ENCODE peak calls at places on chromosomes 1 and 21, in ten cellular contexts. Y, S, G, T, Q, J, N, A, L and Z are unnamed samples.

GRCh38 chr1:155322953-155323728 is 2.4 kb downstream of the RUSC1 start:
- DNase-seq in Y (peak; percentile 98), S (peak; percentile 93), G (peak; percentile 98), T (peak; percentile 74), Q (peak; percentile 85), J (peak; percentile 71), N (peak; percentile 99), A (peak; percentile 93), L (peak; percentile 93), Z (peak; percentile 80)

GRCh38 chr1:3884966-3885365 is 15.1 kb downstream of the C1orf174 start:
- DNase-seq in Y (no peak), S (no peak), G (no peak), T (no peak), Q (no peak), J (no peak), N (no peak), A (no peak), L (no peak), Z (no peak)

GRCh38 chr1:30194741-30195423 is 528.5 kb downstream of the MATN1 start:
- DNase-seq in Y (no peak), S (no peak), G (no peak), T (no peak), Q (no peak), J (no peak), N (no peak), A (no peak), L (no peak), Z (no peak)

GRCh38 chr1:168121314-168122029 is 15.3 kb downstream of the GPR161 start:
- DNase-seq in Y (peak; percentile 80), S (peak; percentile 38), G (no peak), T (no peak), Q (no peak), J (no peak), N (peak; percentile 69), A (peak; percentile 90), L (no peak), Z (no peak)

GRCh38 chr1:1173793-1174415 is at the start of gene TTLL10:
- DNase-seq in Y (peak; percentile 21), S (peak; percentile 35), G (peak; percentile 50), T (no peak), Q (peak; percentile 59), J (no peak), N (no peak), A (peak; percentile 38), L (no peak), Z (peak; percentile 61)

GRCh38 chr21:29499734-29500343 is 201.1 kb downstream of the BACH1 start:
- DNase-seq in Y (peak; percentile 42), S (no peak), G (peak; percentile 59), T (no peak), Q (no peak), J (no peak), N (peak; percentile 63), A (no peak), L (no peak), Z (no peak)

GRCh38 chr21:14567557-14568279 is 21.6 kb upstream of the SAMSN1 start:
- DNase-seq in Y (no peak), S (no peak), G (no peak), T (no peak), Q (no peak), J (no peak), N (no peak), A (no peak), L (no peak), Z (no peak)

GRCh38 chr1:22096463-22096862 is 44.0 kb downstream of the CDC42 start:
- DNase-seq in Y (no peak), S (no peak), G (no peak), T (no peak), Q (no peak), J (no peak), N (no peak), A (no peak), L (no peak), Z (no peak)

GRCh38 chr1:231550448-231550781 is 21.9 kb downstream of the TSNAX start:
- DNase-seq in Y (peak; percentile 22), S (no peak), G (peak; percentile 61), T (no peak), Q (peak; percentile 21), J (no peak), N (peak; percentile 27), A (no peak), L (no peak), Z (no peak)

GRCh38 chr1:172720325-172720724 is 61.4 kb downstream of the FASLG start:
- DNase-seq in Y (peak; percentile 27), S (no peak), G (no peak), T (no peak), Q (no peak), J (no peak), N (no peak), A (no peak), L (no peak), Z (no peak)

GRCh38 chr1:29698033-29698432 is 461.7 kb downstream of the PTPRU start:
- DNase-seq in Y (peak; percentile 67), S (peak; percentile 23), G (peak; percentile 24), T (no peak), Q (no peak), J (no peak), N (peak; percentile 78), A (no peak), L (no peak), Z (no peak)

GRCh38 chr1:93969887-93970286 is 60.7 kb upstream of the GCLM start:
- DNase-seq in Y (no peak), S (no peak), G (no peak), T (no peak), Q (no peak), J (no peak), N (no peak), A (no peak), L (no peak), Z (no peak)

GRCh38 chr1:218330043-218330623 is 15.0 kb upstream of the TGFB2 start:
- DNase-seq in Y (peak; percentile 52), S (no peak), G (no peak), T (no peak), Q (peak; percentile 23), J (peak; percentile 19), N (peak; percentile 60), A (no peak), L (no peak), Z (no peak)

GRCh38 chr1:43570307-43570706 is 39.6 kb downstream of the PTPRF start:
- DNase-seq in Y (no peak), S (no peak), G (no peak), T (no peak), Q (no peak), J (no peak), N (no peak), A (no peak), L (no peak), Z (no peak)

GRCh38 chr1:210263963-210264362 is 31.4 kb downstream of the SERTAD4 start:
- DNase-seq in Y (no peak), S (no peak), G (no peak), T (no peak), Q (no peak), J (no peak), N (no peak), A (no peak), L (no peak), Z (no peak)

GRCh38 chr1:167518331-167518700 is at the start of gene CD247:
- DNase-seq in Y (no peak), S (no peak), G (no peak), T (no peak), Q (peak; percentile 83), J (no peak), N (no peak), A (no peak), L (no peak), Z (peak; percentile 70)

GRCh38 chr1:204558467-204558866 is 42.3 kb downstream of the MDM4 start:
- DNase-seq in Y (no peak), S (no peak), G (no peak), T (no peak), Q (no peak), J (peak; percentile 76), N (no peak), A (no peak), L (peak; percentile 57), Z (no peak)

GRCh38 chr1:31327381-31327780 is 30.5 kb downstream of the ZCCHC17 start:
- DNase-seq in Y (no peak), S (no peak), G (no peak), T (no peak), Q (no peak), J (no peak), N (peak; percentile 44), A (no peak), L (no peak), Z (no peak)

GRCh38 chr1:165635329-165635728 is 4.3 kb downstream of the MGST3 start:
- DNase-seq in Y (no peak), S (no peak), G (peak; percentile 11), T (no peak), Q (no peak), J (no peak), N (no peak), A (no peak), L (no peak), Z (no peak)

GRCh38 chr1:116832268-116832931 is 77.3 kb upstream of the PTGFRN start:
- DNase-seq in Y (no peak), S (no peak), G (no peak), T (no peak), Q (no peak), J (no peak), N (no peak), A (no peak), L (no peak), Z (no peak)

GRCh38 chr1:23645338-23645737 is 46.3 kb upstream of the RPL11 start:
- DNase-seq in Y (no peak), S (no peak), G (no peak), T (no peak), Q (no peak), J (no peak), N (no peak), A (no peak), L (no peak), Z (no peak)

GRCh38 chr1:179976970-179977651 is 22.5 kb downstream of the CEP350 start:
- DNase-seq in Y (no peak), S (no peak), G (no peak), T (no peak), Q (no peak), J (no peak), N (no peak), A (no peak), L (no peak), Z (no peak)

GRCh38 chr1:24382165-24382577 is 31.4 kb downstream of the STPG1 start:
- DNase-seq in Y (no peak), S (peak; percentile 18), G (no peak), T (no peak), Q (no peak), J (no peak), N (no peak), A (no peak), L (no peak), Z (no peak)

GRCh38 chr1:82373710-82374109 is 573.0 kb downstream of the ADGRL2 start:
- DNase-seq in Y (no peak), S (no peak), G (no peak), T (no peak), Q (no peak), J (no peak), N (no peak), A (no peak), L (no peak), Z (no peak)

GRCh38 chr1:198929111-198929604 is 290.3 kb downstream of the PTPRC start:
- DNase-seq in Y (no peak), S (no peak), G (no peak), T (no peak), Q (no peak), J (no peak), N (no peak), A (no peak), L (no peak), Z (no peak)

GRCh38 chr1:16165548-16165947 is 9.7 kb upstream of the EPHA2 start:
- DNase-seq in Y (peak; percentile 9), S (no peak), G (no peak), T (no peak), Q (no peak), J (no peak), N (no peak), A (no peak), L (no peak), Z (no peak)

GRCh38 chr1:244002721-244003120 is 48.4 kb upstream of the ZBTB18 start:
- DNase-seq in Y (no peak), S (no peak), G (no peak), T (no peak), Q (no peak), J (no peak), N (no peak), A (no peak), L (no peak), Z (no peak)

GRCh38 chr21:46295996-46296752 is 10.0 kb downstream of the YBEY start:
- DNase-seq in Y (no peak), S (peak; percentile 76), G (no peak), T (no peak), Q (no peak), J (peak; percentile 88), N (peak; percentile 87), A (peak; percentile 96), L (no peak), Z (peak; percentile 64)